ENCODE peak calls at places on chromosomes 12 and 14, in five cellular contexts. W is NCI-H1417, K is BJ, P is dorsolateral prefrontal cortex, X is head of caudate nucleus. S is an unnamed sample.

GRCh38 chr12:120649442-120650248 is 9.2 kb downstream of the CABP1 start:
- DNase-seq in W (peak), K (no peak), P (no peak), X (no peak), S (no peak)

GRCh38 chr12:132327351-132328171 is 1.8 kb downstream of the GALNT9 start:
- DNase-seq in W (no peak), K (peak), P (peak), X (peak), S (peak)

GRCh38 chr12:120234643-120235368 is 30.7 kb downstream of the PXN start:
- DNase-seq in W (peak), K (peak), P (peak), X (peak), S (peak)

GRCh38 chr14:36069535-36069900 is 107.0 kb downstream of the PTCSC3 start:
- DNase-seq in W (peak), K (no peak), P (peak), X (peak), S (no peak)

GRCh38 chr12:34217660-34218059 is 195.4 kb downstream of the ALG10 start:
- DNase-seq in W (no peak), K (no peak), P (no peak), X (no peak), S (no peak)

GRCh38 chr12:106132175-106133135 is 6.3 kb downstream of the NUAK1 start:
- DNase-seq in W (no peak), K (no peak), P (no peak), X (no peak), S (no peak)

GRCh38 chr12:56631790-56632700 is 1.9 kb upstream of the BAZ2A start:
- DNase-seq in W (peak), K (no peak), P (peak), X (peak), S (no peak)

GRCh38 chr12:55658635-55659391 is 22.1 kb downstream of the OR10P1 start:
- DNase-seq in W (no peak), K (no peak), P (no peak), X (no peak), S (no peak)

GRCh38 chr12:112160611-112161010 is 35.3 kb downstream of the TRAFD1 start:
- DNase-seq in W (no peak), K (no peak), P (no peak), X (no peak), S (no peak)

GRCh38 chr12:54251667-54252284 is 28.1 kb downstream of the CBX5 start:
- DNase-seq in W (peak), K (no peak), P (no peak), X (peak), S (no peak)

GRCh38 chr14:95227279-95227860 is 70.0 kb upstream of the DICER1 start:
- DNase-seq in W (no peak), K (no peak), P (no peak), X (peak), S (peak)

GRCh38 chr14:53793790-53794560 is 162.7 kb downstream of the BMP4 start:
- DNase-seq in W (peak), K (no peak), P (peak), X (peak), S (no peak)